ENCODE peak calls at places on chromosomes 5 and 9, in six cellular contexts. Z is lung, K is breast epithelium, Q is heart left ventricle, D is MG63, I is NT2/D1. W is an unnamed sample.

GRCh38 chr9:112531666-112532282 is 45.1 kb downstream of the KIAA1958 start:
- DNase-seq in Z (no peak), K (no peak), Q (no peak), D (no peak), I (no peak), W (no peak)

GRCh38 chr9:3719286-3719685 is 193.5 kb upstream of the RFX3 start:
- DNase-seq in Z (no peak), K (no peak), Q (no peak), D (no peak), I (no peak), W (no peak)

GRCh38 chr5:78594946-78595921 is 53.3 kb downstream of the LHFPL2 start:
- DNase-seq in Z (no peak), K (peak; percentile 55), Q (peak; percentile 35), D (peak; percentile 76), I (no peak), W (no peak)

GRCh38 chr9:136526625-136527066 is 19.2 kb downstream of the NOTCH1 start:
- DNase-seq in Z (no peak), K (no peak), Q (peak; percentile 56), D (no peak), I (no peak), W (no peak)

GRCh38 chr9:129234491-129234890 is 56.4 kb upstream of the IER5L start:
- DNase-seq in Z (no peak), K (no peak), Q (no peak), D (no peak), I (no peak), W (no peak)

GRCh38 chr9:35906923-35907699 is 1.1 kb downstream of the HRCT1 start:
- DNase-seq in Z (peak; percentile 85), K (no peak), Q (peak; percentile 62), D (peak; percentile 88), I (peak; percentile 22), W (no peak)

GRCh38 chr5:25128606-25129005 is 483.8 kb upstream of the CDH10 start:
- DNase-seq in Z (no peak), K (no peak), Q (no peak), D (no peak), I (no peak), W (no peak)

GRCh38 chr5:178332096-178332780 is 99.6 kb upstream of the PHYKPL start:
- DNase-seq in Z (no peak), K (no peak), Q (no peak), D (peak; percentile 58), I (no peak), W (no peak)

GRCh38 chr5:1380910-1381309 is 36.0 kb upstream of the CLPTM1L start:
- DNase-seq in Z (no peak), K (no peak), Q (no peak), D (no peak), I (no peak), W (no peak)

GRCh38 chr9:100352201-100352726 is 478 bp downstream of the TEX10 start:
- DNase-seq in Z (peak; percentile 35), K (peak; percentile 54), Q (peak; percentile 22), D (peak; percentile 52), I (no peak), W (no peak)

GRCh38 chr5:173283318-173284288 is 44.6 kb downstream of the STC2 start:
- DNase-seq in Z (peak; percentile 61), K (no peak), Q (peak; percentile 82), D (peak; percentile 92), I (no peak), W (peak; percentile 43)
- H3K4me3 ChIP-seq in Z (no peak overlapping the region), K (peak overlapping the region; percentile 56), Q (peak overlapping the region; percentile 16), D (peak overlapping the region; percentile 50), I (no peak overlapping the region), W (peak overlapping the region; percentile 12)

GRCh38 chr9:89354471-89354870 is 36.2 kb downstream of the SECISBP2 start:
- DNase-seq in Z (no peak), K (no peak), Q (no peak), D (no peak), I (no peak), W (no peak)
- H3K36me3 ChIP-seq in Z (peaks cover 74% of the 10 kb centered on the region), K (peaks cover 32% of the 10 kb centered on the region), Q (peaks cover 100% of the 10 kb centered on the region), D (peaks cover 24% of the 10 kb centered on the region), I (peaks cover 95% of the 10 kb centered on the region), W (peaks cover 77% of the 10 kb centered on the region)

GRCh38 chr5:37198066-37198465 is 51.1 kb downstream of the CPLANE1 start:
- DNase-seq in Z (no peak), K (no peak), Q (no peak), D (no peak), I (no peak), W (no peak)
- H3K4me3 ChIP-seq in Z (no peak overlapping the region), K (no peak overlapping the region), Q (no peak overlapping the region), D (no peak overlapping the region), I (no peak overlapping the region), W (peak overlapping the region; percentile 38)

DNA sequence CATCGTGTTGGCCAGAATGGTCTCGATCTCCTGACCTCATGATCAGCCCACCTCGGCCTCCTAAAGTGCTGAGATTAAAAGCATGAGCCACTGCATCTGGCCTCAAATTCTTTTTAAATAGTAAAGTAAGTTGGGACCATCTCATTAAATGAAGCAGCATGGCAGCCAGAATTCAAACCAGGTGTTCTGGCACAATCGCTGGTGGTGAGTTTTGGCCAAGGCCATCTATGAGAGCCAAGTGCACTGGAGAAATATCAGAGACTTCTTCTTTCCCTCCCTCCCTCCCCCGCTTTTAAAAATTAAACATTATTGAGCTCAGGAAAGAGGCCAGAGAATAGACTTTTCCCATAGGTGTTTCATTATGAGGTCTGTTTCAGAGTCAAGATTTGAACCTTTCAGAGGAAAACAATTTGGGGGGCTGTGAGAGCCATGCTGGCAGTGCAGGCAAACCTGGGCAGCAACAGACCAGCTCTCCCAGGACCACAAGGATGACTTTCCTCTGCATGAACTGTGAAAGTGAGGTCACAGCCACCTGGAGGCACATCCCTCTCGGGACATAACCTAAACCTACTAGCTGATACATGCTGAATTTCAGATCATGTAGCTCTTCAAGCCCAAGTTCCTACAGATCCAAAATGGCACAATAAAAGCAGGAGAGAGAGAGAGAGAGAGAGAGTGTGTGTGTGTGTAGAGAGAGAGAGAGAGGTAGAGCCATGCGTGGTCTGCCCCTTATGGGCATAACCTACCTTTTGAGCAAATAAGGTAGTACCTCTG is 94.6 kb upstream of the DMRT1 start:
- DNase-seq in Z (no peak), K (no peak), Q (no peak), D (no peak), I (no peak), W (no peak)
- H3K36me3 ChIP-seq in Z (peaks cover 18% of the 10 kb centered on the region), K (no peaks in the 10 kb centered on the region), Q (peaks cover 63% of the 10 kb centered on the region), D (peaks cover 78% of the 10 kb centered on the region), I (peaks cover 39% of the 10 kb centered on the region), W (no peaks in the 10 kb centered on the region)

GRCh38 chr5:170635706-170636105 is 131.9 kb downstream of the KCNIP1 start:
- DNase-seq in Z (no peak), K (no peak), Q (no peak), D (no peak), I (no peak), W (no peak)

GRCh38 chr5:170633235-170634041 is 129.6 kb downstream of the KCNIP1 start:
- DNase-seq in Z (peak; percentile 59), K (no peak), Q (peak; percentile 78), D (peak; percentile 77), I (no peak), W (no peak)

GRCh38 chr5:170632985-170633234 is 129.1 kb downstream of the KCNIP1 start:
- DNase-seq in Z (peak; percentile 57), K (no peak), Q (peak; percentile 66), D (no peak), I (no peak), W (peak; percentile 7)

GRCh38 chr5:170636206-170636605 is 132.4 kb downstream of the KCNIP1 start:
- DNase-seq in Z (no peak), K (no peak), Q (no peak), D (no peak), I (no peak), W (no peak)

GRCh38 chr5:170634236-170634990 is 130.6 kb downstream of the KCNIP1 start:
- DNase-seq in Z (no peak), K (no peak), Q (no peak), D (no peak), I (no peak), W (no peak)
- H3K4me3 ChIP-seq in Z (no peak overlapping the region), K (no peak overlapping the region), Q (no peak overlapping the region), D (no peak overlapping the region), I (no peak overlapping the region), W (no peak overlapping the region)

GRCh38 chr9:120522558-120522957 is 57.4 kb downstream of the CDK5RAP2 start:
- DNase-seq in Z (no peak), K (no peak), Q (no peak), D (no peak), I (no peak), W (no peak)

GRCh38 chr9:120524038-120524437 is 55.9 kb downstream of the CDK5RAP2 start:
- DNase-seq in Z (no peak), K (no peak), Q (no peak), D (no peak), I (no peak), W (no peak)

GRCh38 chr9:120522032-120522431 is 57.9 kb downstream of the CDK5RAP2 start:
- DNase-seq in Z (no peak), K (no peak), Q (no peak), D (no peak), I (no peak), W (no peak)

GRCh38 chr9:120524852-120525251 is 55.1 kb downstream of the CDK5RAP2 start:
- DNase-seq in Z (peak; percentile 38), K (no peak), Q (no peak), D (no peak), I (no peak), W (no peak)

GRCh38 chr9:120521101-120521500 is 58.9 kb downstream of the CDK5RAP2 start:
- DNase-seq in Z (no peak), K (no peak), Q (no peak), D (no peak), I (no peak), W (no peak)
- H3K36me3 ChIP-seq in Z (peaks cover 17% of the 10 kb centered on the region), K (no peaks in the 10 kb centered on the region), Q (peaks cover 61% of the 10 kb centered on the region), D (peaks cover 51% of the 10 kb centered on the region), I (peaks cover 64% of the 10 kb centered on the region), W (peaks cover 19% of the 10 kb centered on the region)

GRCh38 chr9:22241611-22242010 is 205.0 kb upstream of the DMRTA1 start:
- DNase-seq in Z (no peak), K (no peak), Q (no peak), D (no peak), I (no peak), W (no peak)

GRCh38 chr9:22237497-22238363 is 208.9 kb upstream of the DMRTA1 start:
- DNase-seq in Z (no peak), K (no peak), Q (no peak), D (no peak), I (no peak), W (no peak)

GRCh38 chr9:22241024-22241423 is 205.6 kb upstream of the DMRTA1 start:
- DNase-seq in Z (no peak), K (no peak), Q (no peak), D (no peak), I (no peak), W (no peak)

GRCh38 chr9:22238809-22239684 is 207.6 kb upstream of the DMRTA1 start:
- DNase-seq in Z (no peak), K (no peak), Q (no peak), D (no peak), I (no peak), W (no peak)

GRCh38 chr9:22240619-22241018 is 206.0 kb upstream of the DMRTA1 start:
- DNase-seq in Z (no peak), K (no peak), Q (no peak), D (no peak), I (no peak), W (no peak)
- H3K4me3 ChIP-seq in Z (no peak overlapping the region), K (no peak overlapping the region), Q (no peak overlapping the region), D (no peak overlapping the region), I (no peak overlapping the region), W (no peak overlapping the region)

DNA sequence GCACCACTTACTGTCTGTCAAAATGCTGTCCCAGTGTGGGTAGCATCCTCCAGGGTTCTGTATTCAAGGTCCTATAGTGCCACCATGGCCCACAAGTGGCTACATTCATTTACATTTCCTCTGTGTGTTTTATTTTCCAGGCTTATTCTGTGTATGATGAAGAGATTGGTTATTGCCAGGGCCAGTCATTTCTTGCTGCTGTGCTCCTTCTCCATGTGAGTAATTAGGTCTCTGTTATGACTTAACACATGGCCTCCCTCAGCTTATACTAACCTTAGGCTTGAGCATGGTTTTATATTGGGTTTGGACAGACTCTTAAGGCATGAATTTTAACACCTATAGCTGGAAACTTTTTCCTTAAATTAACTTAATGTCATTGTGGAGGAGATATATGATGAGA is 36.7 kb downstream of the GPR21 start:
- DNase-seq in Z (no peak), K (no peak), Q (no peak), D (no peak), I (no peak), W (no peak)
- H3K36me3 ChIP-seq in Z (peaks cover 10% of the 10 kb centered on the region), K (peaks cover 4% of the 10 kb centered on the region), Q (peaks cover 36% of the 10 kb centered on the region), D (peaks cover 38% of the 10 kb centered on the region), I (peaks cover 36% of the 10 kb centered on the region), W (peaks cover 12% of the 10 kb centered on the region)